ENCODE peak calls at places on chromosome 20, in four cellular contexts. One of them, this sample, is unnamed.

GRCh38 chr20:33733654-33734576 is 2.1 kb downstream of the ZNF341 start:
- DNase-seq in HEK293T: no peak
- DNase-seq in NCI-H2081: no peak
- DNase-seq in activated T-cell treated with anti-CD3 and anti-CD28 coated beads for 24 hours: no peak
- DNase-seq in this sample: peak; percentile 27

GRCh38 chr20:37207176-37207575 is 27.8 kb upstream of the MROH8 start:
- DNase-seq in activated T-cell treated with anti-CD3 and anti-CD28 coated beads for 24 hours: no peak
- DNase-seq in NCI-H2081: no peak
- DNase-seq in HEK293T: no peak
- DNase-seq in this sample: no peak

GRCh38 chr20:11200423-11200822 is 526.6 kb upstream of the JAG1 start:
- DNase-seq in activated T-cell treated with anti-CD3 and anti-CD28 coated beads for 24 hours: no peak
- DNase-seq in NCI-H2081: no peak
- DNase-seq in HEK293T: no peak
- DNase-seq in this sample: no peak

GRCh38 chr20:8287328-8287727 is 155.3 kb downstream of the PLCB1 start:
- DNase-seq in NCI-H2081: peak; percentile 88
- DNase-seq in activated T-cell treated with anti-CD3 and anti-CD28 coated beads for 24 hours: no peak
- DNase-seq in HEK293T: no peak
- DNase-seq in this sample: no peak

GRCh38 chr20:23446505-23446904 is 6.2 kb downstream of the CST11 start:
- DNase-seq in NCI-H2081: peak; percentile 15
- DNase-seq in activated T-cell treated with anti-CD3 and anti-CD28 coated beads for 24 hours: no peak
- DNase-seq in HEK293T: peak; percentile 59
- DNase-seq in this sample: no peak

GRCh38 chr20:52652271-52652670 is 319.9 kb upstream of the TSHZ2 start:
- DNase-seq in activated T-cell treated with anti-CD3 and anti-CD28 coated beads for 24 hours: no peak
- DNase-seq in NCI-H2081: no peak
- DNase-seq in HEK293T: no peak
- DNase-seq in this sample: no peak

GRCh38 chr20:8532169-8532568 is 400.1 kb downstream of the PLCB1 start:
- DNase-seq in activated T-cell treated with anti-CD3 and anti-CD28 coated beads for 24 hours: no peak
- DNase-seq in HEK293T: no peak
- DNase-seq in NCI-H2081: no peak
- DNase-seq in this sample: no peak

GRCh38 chr20:57663241-57663640 is 43.0 kb upstream of the ZBP1 start:
- DNase-seq in HEK293T: no peak
- DNase-seq in NCI-H2081: no peak
- DNase-seq in activated T-cell treated with anti-CD3 and anti-CD28 coated beads for 24 hours: no peak
- DNase-seq in this sample: no peak

GRCh38 chr20:50510706-50511401 is 671 bp downstream of the PTPN1 start:
- DNase-seq in NCI-H2081: no peak
- DNase-seq in activated T-cell treated with anti-CD3 and anti-CD28 coated beads for 24 hours: no peak
- DNase-seq in HEK293T: no peak
- DNase-seq in this sample: no peak

GRCh38 chr20:56373942-56374341 is 15.2 kb downstream of the FAM210B start:
- DNase-seq in activated T-cell treated with anti-CD3 and anti-CD28 coated beads for 24 hours: no peak
- DNase-seq in NCI-H2081: no peak
- DNase-seq in HEK293T: no peak
- DNase-seq in this sample: no peak

GRCh38 chr20:38790210-38791053 is 15.1 kb upstream of the PPP1R16B start:
- DNase-seq in activated T-cell treated with anti-CD3 and anti-CD28 coated beads for 24 hours: no peak
- DNase-seq in NCI-H2081: peak; percentile 66
- DNase-seq in HEK293T: peak; percentile 73
- DNase-seq in this sample: peak; percentile 35

GRCh38 chr20:137668-138131 is 4.7 kb upstream of the DEFB126 start:
- DNase-seq in activated T-cell treated with anti-CD3 and anti-CD28 coated beads for 24 hours: no peak
- DNase-seq in HEK293T: peak; percentile 17
- DNase-seq in NCI-H2081: peak; percentile 3
- DNase-seq in this sample: no peak

GRCh38 chr20:32972181-32973076 is 31.8 kb downstream of the SUN5 start:
- DNase-seq in NCI-H2081: no peak
- DNase-seq in activated T-cell treated with anti-CD3 and anti-CD28 coated beads for 24 hours: peak; percentile 79
- DNase-seq in HEK293T: no peak
- DNase-seq in this sample: peak; percentile 80

GRCh38 chr20:31808481-31808880 is 10.7 kb upstream of the MYLK2 start:
- DNase-seq in NCI-H2081: no peak
- DNase-seq in activated T-cell treated with anti-CD3 and anti-CD28 coated beads for 24 hours: no peak
- DNase-seq in HEK293T: no peak
- DNase-seq in this sample: no peak

GRCh38 chr20:49543071-49543857 is 24.7 kb downstream of the PTGIS start:
- DNase-seq in activated T-cell treated with anti-CD3 and anti-CD28 coated beads for 24 hours: no peak
- DNase-seq in HEK293T: no peak
- DNase-seq in NCI-H2081: no peak
- DNase-seq in this sample: no peak

GRCh38 chr20:3871549-3872265 is 17.5 kb upstream of the PANK2 start:
- DNase-seq in HEK293T: no peak
- DNase-seq in NCI-H2081: no peak
- DNase-seq in activated T-cell treated with anti-CD3 and anti-CD28 coated beads for 24 hours: no peak
- DNase-seq in this sample: no peak

GRCh38 chr20:14334306-14334930 is 3.0 kb downstream of the FLRT3 start:
- DNase-seq in HEK293T: peak; percentile 56
- DNase-seq in activated T-cell treated with anti-CD3 and anti-CD28 coated beads for 24 hours: no peak
- DNase-seq in NCI-H2081: peak; percentile 64
- DNase-seq in this sample: no peak

GRCh38 chr20:62929051-62929538 is 2.8 kb upstream of the DIDO1 start:
- DNase-seq in NCI-H2081: no peak
- DNase-seq in HEK293T: no peak
- DNase-seq in activated T-cell treated with anti-CD3 and anti-CD28 coated beads for 24 hours: no peak
- DNase-seq in this sample: no peak

GRCh38 chr20:24096256-24096655 is 107.7 kb upstream of the GGTLC1 start:
- DNase-seq in NCI-H2081: no peak
- DNase-seq in HEK293T: no peak
- DNase-seq in activated T-cell treated with anti-CD3 and anti-CD28 coated beads for 24 hours: no peak
- DNase-seq in this sample: no peak

GRCh38 chr20:4607287-4607713 is 114.4 kb upstream of the PRND start:
- DNase-seq in NCI-H2081: peak; percentile 62
- DNase-seq in HEK293T: peak; percentile 69
- DNase-seq in activated T-cell treated with anti-CD3 and anti-CD28 coated beads for 24 hours: peak; percentile 33
- DNase-seq in this sample: peak; percentile 59

GRCh38 chr20:49566401-49566800 is 1.5 kb downstream of the PTGIS start:
- DNase-seq in activated T-cell treated with anti-CD3 and anti-CD28 coated beads for 24 hours: no peak
- DNase-seq in NCI-H2081: no peak
- DNase-seq in HEK293T: no peak
- DNase-seq in this sample: no peak